ENCODE peak calls at places on chromosomes 12 and 14, in eight cellular contexts. V, G, D, W, F, X, Y and Z are unnamed samples. For H3K4me1, the result is how much of the 10 kb centered on the place peaks cover.

GRCh38 chr12:25051583-25052190 is 102.8 kb upstream of the BCAT1 start:
- DNase-seq in F (no peak), W (no peak), Y (no peak), X (no peak), G (no peak), D (no peak), V (no peak), Z (no peak)

GRCh38 chr12:6361834-6362233 is 13.5 kb downstream of the SCNN1A start:
- DNase-seq in Y (peak), V (no peak), D (no peak), X (no peak), G (peak), F (no peak), W (no peak), Z (no peak)

GRCh38 chr14:65478596-65478995 is 66.1 kb downstream of the FUT8 start:
- DNase-seq in G (no peak), Y (no peak), F (peak), W (no peak), D (peak), V (peak), X (no peak), Z (peak)

GRCh38 chr12:32134144-32134888 is 27.7 kb downstream of the BICD1 start:
- DNase-seq in V (peak), W (peak), D (peak), G (peak), F (peak), Y (no peak), X (no peak), Z (no peak)

GRCh38 chr12:26948309-26948708 is 10.0 kb downstream of the FGFR1OP2 start:
- DNase-seq in D (no peak), Y (no peak), G (no peak), W (no peak), F (no peak), V (no peak), X (no peak), Z (no peak)

GRCh38 chr12:68240079-68240478 is 13.3 kb downstream of the IL22 start:
- DNase-seq in F (peak), D (peak), G (peak), V (peak), X (no peak), Y (no peak), W (no peak), Z (peak)

GRCh38 chr12:124143726-124144125 is 151.2 kb upstream of the RFLNA start:
- DNase-seq in G (no peak), W (no peak), V (no peak), Y (no peak), D (no peak), X (no peak), F (no peak), Z (no peak)

GRCh38 chr12:57543666-57544065 is 3.3 kb downstream of the DCTN2 start:
- DNase-seq in F (peak), G (no peak), Y (no peak), D (no peak), V (peak), X (no peak), W (no peak), Z (no peak)

GRCh38 chr14:63205850-63206249 is 1.6 kb downstream of the RHOJ start:
- DNase-seq in Y (no peak), W (no peak), F (peak), D (peak), V (peak), X (no peak), G (peak), Z (peak)

GRCh38 chr14:105075364-105076295 is 10.4 kb upstream of the GPR132 start:
- DNase-seq in V (peak), D (no peak), F (peak), X (no peak), Y (peak), W (peak), G (peak), Z (peak)

GRCh38 chr12:58341791-58342190 is 400.4 kb downstream of the ATP23 start:
- DNase-seq in G (peak), F (peak), W (no peak), X (no peak), D (no peak), V (peak), Y (no peak), Z (peak)

GRCh38 chr12:124233041-124233836 is 61.7 kb upstream of the RFLNA start:
- DNase-seq in W (no peak), G (peak), X (no peak), V (peak), Y (no peak), F (peak), D (peak), Z (peak)

GRCh38 chr12:94535614-94535932 is 75.9 kb upstream of the CEP83 start:
- DNase-seq in F (no peak), V (no peak), G (no peak), Y (no peak), D (no peak), W (no peak), X (no peak), Z (no peak)

GRCh38 chr14:103104654-103105511 is 10.4 kb downstream of the EXOC3L4 start:
- DNase-seq in W (peak), F (peak), G (peak), Y (peak), V (peak), X (no peak), D (peak), Z (peak)

GRCh38 chr14:101876539-101876938 is 87.8 kb upstream of the DYNC1H1 start:
- DNase-seq in Y (peak), F (peak), G (peak), V (peak), W (peak), D (no peak), X (no peak), Z (no peak)

GRCh38 chr14:104422301-104423223 is 157.0 kb upstream of the C14orf180 start:
- DNase-seq in X (no peak), G (no peak), D (no peak), F (no peak), Y (no peak), W (peak), V (no peak), Z (no peak)

GRCh38 chr12:102503056-102503681 is 22.8 kb upstream of the IGF1 start:
- DNase-seq in X (no peak), Y (no peak), G (no peak), V (no peak), W (no peak), D (no peak), F (no peak), Z (no peak)

GRCh38 chr12:92356405-92356804 is 210.8 kb upstream of the BTG1 start:
- DNase-seq in W (no peak), D (peak), Y (no peak), X (no peak), V (no peak), G (no peak), F (peak), Z (no peak)

GRCh38 chr12:4006743-4007142 is 133.5 kb upstream of the PARP11 start:
- DNase-seq in G (no peak), Y (no peak), D (peak), F (no peak), V (no peak), W (no peak), X (no peak), Z (no peak)

GRCh38 chr12:24780969-24781368 is 167.9 kb downstream of the BCAT1 start:
- DNase-seq in W (peak), X (peak), D (peak), Y (no peak), G (peak), F (peak), V (peak), Z (peak)

GRCh38 chr12:7079826-7080125 is 12.5 kb downstream of the C1R start:
- DNase-seq in W (no peak), F (peak), D (peak), X (no peak), Y (no peak), V (peak), G (peak), Z (peak)

GRCh38 chr14:39102265-39102968 is 618 bp downstream of the SEC23A start:
- DNase-seq in V (peak), W (no peak), X (no peak), G (peak), F (peak), Y (peak), D (peak), Z (peak)

GRCh38 chr14:22955702-22956575 is 951 bp downstream of the HAUS4 start:
- DNase-seq in Y (peak), W (no peak), V (no peak), F (peak), X (no peak), D (peak), G (peak), Z (peak)

GRCh38 chr12:95248604-95249355 is 31.2 kb downstream of the VEZT start:
- DNase-seq in D (no peak), X (no peak), G (peak), W (peak), V (peak), F (no peak), Y (no peak), Z (peak)

GRCh38 chr12:130041983-130042812 is 120.1 kb upstream of the FZD10 start:
- DNase-seq in V (no peak), F (peak), Y (peak), D (no peak), W (peak), X (peak), G (no peak), Z (peak)

DNA sequence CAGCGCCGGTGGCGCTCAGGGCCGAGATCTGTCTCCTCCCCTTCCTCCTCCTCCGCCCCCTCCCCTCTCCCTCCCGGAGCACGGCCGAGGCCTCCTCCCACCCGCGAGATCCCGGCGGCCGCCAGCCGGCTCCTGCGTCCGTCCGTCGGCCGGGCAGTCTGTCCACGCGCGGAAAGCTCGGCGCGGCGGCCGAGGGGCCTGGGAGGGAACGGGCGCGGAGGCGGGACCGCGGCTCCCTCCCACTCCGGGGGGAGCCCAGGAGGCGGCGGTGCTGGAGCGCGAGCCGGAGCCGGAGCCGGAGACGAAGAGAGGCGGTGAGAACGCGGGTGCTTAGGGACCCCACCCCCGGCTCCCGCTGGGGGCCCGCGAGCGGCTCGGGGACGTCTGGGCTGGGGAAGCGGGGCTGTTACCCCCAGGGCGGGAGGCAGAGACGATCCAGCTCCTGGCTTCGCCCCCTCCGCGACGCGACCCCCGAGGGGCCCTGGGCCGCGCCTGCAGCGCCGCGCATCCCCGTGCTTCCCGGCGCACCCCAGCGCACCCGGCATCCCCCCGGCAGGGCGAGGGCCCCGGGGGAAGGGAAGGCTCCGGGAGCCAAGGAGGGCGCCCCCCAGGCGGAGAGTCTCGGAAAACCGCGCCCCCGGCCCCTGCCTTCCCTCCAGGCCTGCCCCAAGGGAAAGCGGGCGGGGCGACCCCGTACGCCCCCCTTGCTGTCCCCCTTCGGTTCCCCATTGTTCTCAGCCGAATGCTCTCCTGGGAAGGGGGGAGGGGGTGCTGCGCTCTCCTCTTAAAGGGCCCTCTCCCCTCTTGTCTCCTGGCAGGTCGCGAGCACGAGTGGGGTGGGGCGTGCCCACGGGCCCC is at the start of gene DTX1:
- DNase-seq in F (peak), D (no peak), V (no peak), W (peak), X (peak), G (no peak), Y (no peak), Z (peak)
- H3K4me1 ChIP-seq in F (under half), D (under half), V (under half), W (under half), X (under half), G (under half), Y (under half), Z (under half)

DNA sequence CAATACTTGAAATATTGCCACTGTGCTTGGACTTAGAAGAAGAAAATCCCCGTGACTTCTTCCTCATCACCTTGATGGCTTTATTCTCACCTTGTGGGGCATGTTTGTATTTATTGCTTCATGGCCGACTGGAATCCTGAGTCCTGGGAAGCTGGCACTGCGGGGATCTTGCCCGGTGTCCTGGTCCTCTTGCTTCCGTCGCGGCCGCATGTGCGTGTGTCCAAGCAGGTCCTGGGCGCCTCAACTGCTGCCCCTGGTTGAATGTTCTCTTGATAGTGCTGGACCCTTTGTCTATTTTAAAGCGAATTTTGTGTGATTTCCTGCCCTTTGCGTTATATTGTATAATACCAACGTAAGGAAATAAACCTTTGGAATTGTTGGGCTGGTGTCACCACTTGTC is 6.3 kb upstream of the PUS1 start:
- DNase-seq in X (no peak), Y (no peak), G (no peak), V (no peak), W (no peak), D (no peak), F (no peak), Z (no peak)
- H3K9ac ChIP-seq in X (no peak), Y (no peak), G (no peak), V (no peak), W (no peak), D (no peak), F (no peak), Z (no peak)

DNA sequence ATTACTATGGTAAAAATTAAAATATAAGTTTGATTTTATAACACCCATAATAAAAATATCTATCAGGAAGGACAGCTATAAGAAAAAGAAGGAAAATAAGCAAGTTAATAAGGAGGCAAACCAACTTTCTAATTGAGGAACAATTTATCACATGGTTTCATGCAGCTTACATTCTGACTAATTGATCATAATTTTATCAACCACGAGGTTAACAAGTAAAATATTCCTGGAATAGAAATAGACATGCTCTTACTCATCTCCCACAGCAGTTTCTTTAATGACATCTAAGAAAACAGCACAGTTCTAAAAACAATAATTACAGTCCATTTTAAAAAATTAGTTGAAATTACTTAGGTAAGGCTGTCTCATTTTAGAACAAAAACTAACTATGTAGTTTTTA is 130.8 kb upstream of the KRR1 start:
- DNase-seq in G (no peak), X (no peak), F (peak), V (no peak), Y (no peak), W (no peak), D (peak), Z (no peak)
- H3K4me1 ChIP-seq in G (under half), X (under half), F (under half), V (under half), Y (under half), W (under half), D (under half), Z (under half)

GRCh38 chr12:674272-674781 is 11.1 kb upstream of the NINJ2 start:
- DNase-seq in G (no peak), Y (no peak), X (no peak), F (peak), V (peak), W (no peak), D (no peak), Z (no peak)
- H3K9ac ChIP-seq in G (no peak), Y (no peak), X (no peak), F (no peak), V (no peak), W (no peak), D (no peak), Z (no peak)

GRCh38 chr12:614727-615060 is 48.6 kb downstream of the NINJ2 start:
- DNase-seq in X (no peak), G (no peak), W (no peak), Y (no peak), V (no peak), D (no peak), F (no peak), Z (no peak)

GRCh38 chr12:615620-616019 is 47.6 kb downstream of the NINJ2 start:
- DNase-seq in X (no peak), W (no peak), Y (no peak), V (no peak), F (no peak), G (no peak), D (no peak), Z (no peak)

GRCh38 chr12:612886-613285 is 50.4 kb downstream of the NINJ2 start:
- DNase-seq in X (no peak), V (no peak), Y (no peak), F (no peak), D (no peak), G (no peak), W (no peak), Z (no peak)

GRCh38 chr12:612293-612692 is 51.0 kb downstream of the NINJ2 start:
- DNase-seq in V (no peak), W (no peak), Y (no peak), G (no peak), X (no peak), F (no peak), D (no peak), Z (no peak)

GRCh38 chr12:613996-614726 is 49.1 kb downstream of the NINJ2 start:
- DNase-seq in X (no peak), Y (no peak), D (no peak), V (no peak), F (peak), G (no peak), W (peak), Z (no peak)
- H3K4me1 ChIP-seq in X (under half), Y (under half), D (under half), V (under half), F (under half), G (under half), W (under half), Z (under half)

DNA sequence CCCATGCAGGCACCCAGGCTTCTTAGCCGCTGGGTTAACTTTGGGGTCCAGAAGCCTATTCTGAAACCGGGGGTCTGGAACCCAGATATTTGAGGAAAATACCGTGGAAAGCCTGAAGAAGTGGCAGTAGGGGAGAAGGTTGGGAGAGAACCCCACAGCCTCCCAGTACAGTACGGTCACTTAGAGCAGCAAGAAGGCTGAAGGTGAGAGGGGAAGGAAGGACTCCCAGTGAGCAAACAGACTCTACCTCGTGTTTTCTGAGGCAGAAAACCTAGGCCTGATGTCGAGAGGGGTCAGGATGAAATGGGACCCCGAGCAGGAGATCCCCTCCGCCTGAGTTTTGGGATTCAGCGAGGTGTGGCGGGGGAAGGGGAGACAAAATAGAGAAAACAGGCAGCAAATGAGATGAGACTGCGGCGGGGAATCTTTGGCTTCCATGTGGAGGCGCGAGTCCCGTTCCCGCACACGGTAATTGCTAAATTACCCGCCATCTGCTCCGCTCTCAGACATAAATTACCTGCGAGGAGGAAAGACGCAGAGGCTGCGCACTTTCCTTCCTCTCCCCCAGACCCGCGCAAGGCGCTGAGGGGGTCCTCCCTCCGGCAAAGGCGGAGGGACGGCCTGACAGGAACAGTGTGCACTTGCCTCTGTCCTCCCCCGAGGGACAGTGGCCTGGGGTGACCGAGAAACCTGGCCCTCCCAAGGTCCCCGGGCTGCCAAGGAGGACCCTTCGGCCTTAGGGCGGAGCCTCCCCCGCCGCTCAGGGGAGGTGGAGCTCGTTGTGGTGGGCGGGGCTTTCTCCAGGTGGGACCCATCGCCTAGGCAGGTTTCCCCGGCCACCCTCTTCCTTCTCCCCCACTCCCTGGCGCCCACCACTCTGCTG is 10.9 kb upstream of the CALCOCO1 start:
- DNase-seq in D (no peak), W (peak), X (no peak), G (no peak), Y (peak), V (no peak), F (no peak), Z (no peak)
- H3K9ac ChIP-seq in D (no peak), W (no peak), X (peak), G (no peak), Y (no peak), V (no peak), F (no peak), Z (no peak)

GRCh38 chr12:47773858-47774580 is 981 bp downstream of the SLC48A1 start:
- DNase-seq in X (no peak), F (peak), G (no peak), D (no peak), W (peak), V (no peak), Y (no peak), Z (no peak)
- H3K4me1 ChIP-seq in X (under half), F (under half), G (under half), D (half or more), W (half or more), V (under half), Y (under half), Z (half or more)

GRCh38 chr14:93970589-93970966 is 5.8 kb downstream of the ASB2 start:
- DNase-seq in F (peak), Y (no peak), G (no peak), V (no peak), W (peak), X (no peak), D (peak), Z (no peak)
- H3K9ac ChIP-seq in F (no peak), Y (no peak), G (no peak), V (no peak), W (no peak), X (no peak), D (no peak), Z (no peak)

DNA sequence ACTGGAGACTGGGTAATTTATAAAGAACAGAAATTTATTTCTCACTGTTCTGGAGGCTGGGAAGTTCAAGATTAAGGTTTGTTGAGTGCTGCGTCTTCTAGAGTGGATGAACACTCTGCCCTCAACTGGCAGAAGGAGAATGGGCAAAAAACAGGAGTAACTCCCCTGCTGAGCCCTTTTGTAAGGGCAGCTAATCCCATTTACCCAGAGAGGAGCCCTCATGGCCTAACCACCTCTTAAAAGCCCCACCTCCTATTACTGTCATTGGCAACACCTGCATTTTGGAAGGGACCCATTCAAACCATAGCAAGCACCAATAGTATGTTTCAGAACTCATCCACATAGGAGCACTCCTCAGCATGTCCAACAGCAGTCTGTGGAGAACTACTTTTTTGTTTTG is 47.4 kb downstream of the BORCS5 start:
- DNase-seq in D (no peak), F (no peak), V (no peak), G (no peak), W (no peak), Y (no peak), X (peak), Z (no peak)
- H3K4me1 ChIP-seq in D (under half), F (under half), V (under half), G (under half), W (under half), Y (under half), X (under half), Z (under half)